ENCODE peak calls at places on chromosomes 6 and 20, in five cellular contexts. O is RPMI7951, Z is HEK293T, D is A549, A is MM.1S. U is an unnamed sample.

GRCh38 chr6:101689695-101690094 is 296.2 kb downstream of the GRIK2 start:
- DNase-seq in O (no peak), Z (no peak), D (no peak), A (no peak), U (no peak)

GRCh38 chr20:12108842-12109241 is 191.1 kb downstream of the BTBD3 start:
- DNase-seq in O (no peak), Z (no peak), D (no peak), A (no peak), U (no peak)

GRCh38 chr20:38162878-38163875 is 1.9 kb downstream of the TGM2 start:
- DNase-seq in O (peak; percentile 41), Z (no peak), D (no peak), A (no peak), U (no peak)

GRCh38 chr6:21953831-21954801 is 342.7 kb downstream of the PRL start:
- DNase-seq in O (peak; percentile 88), Z (peak; percentile 55), D (no peak), A (no peak), U (peak; percentile 31)

GRCh38 chr6:159125977-159126376 is 43.2 kb upstream of the FNDC1 start:
- DNase-seq in O (no peak), Z (no peak), D (no peak), A (no peak), U (no peak)

GRCh38 chr6:124983383-124983782 is 21.1 kb downstream of the RNF217 start:
- DNase-seq in O (no peak), Z (no peak), D (no peak), A (no peak), U (no peak)

GRCh38 chr20:57241592-57241991 is 24.8 kb downstream of the BMP7 start:
- DNase-seq in O (peak; percentile 38), Z (no peak), D (no peak), A (no peak), U (no peak)

GRCh38 chr6:15359335-15359862 is 113.5 kb downstream of the JARID2 start:
- DNase-seq in O (peak; percentile 38), Z (no peak), D (no peak), A (no peak), U (no peak)

GRCh38 chr6:29905286-29905685 is 37.0 kb upstream of the HLA-A start:
- DNase-seq in O (no peak), Z (no peak), D (no peak), A (no peak), U (no peak)

GRCh38 chr6:7566031-7566556 is 23.9 kb upstream of the SNRNP48 start:
- DNase-seq in O (no peak), Z (no peak), D (no peak), A (no peak), U (no peak)

GRCh38 chr6:2940010-2940850 is 31.1 kb downstream of the SERPINB6 start:
- DNase-seq in O (no peak), Z (no peak), D (no peak), A (peak; percentile 91), U (no peak)

GRCh38 chr6:24910850-24911712 is 24.7 kb downstream of the RIPOR2 start:
- DNase-seq in O (peak; percentile 34), Z (peak; percentile 63), D (no peak), A (no peak), U (peak; percentile 34)

GRCh38 chr6:31750411-31751022 is 10.7 kb downstream of the MSH5 start:
- DNase-seq in O (no peak), Z (no peak), D (no peak), A (no peak), U (no peak)

GRCh38 chr6:99836471-99836870 is 157.6 kb downstream of the MCHR2 start:
- DNase-seq in O (no peak), Z (no peak), D (no peak), A (no peak), U (no peak)

GRCh38 chr6:12528581-12529363 is 187.8 kb upstream of the PHACTR1 start:
- DNase-seq in O (peak; percentile 29), Z (peak; percentile 39), D (no peak), A (no peak), U (no peak)

GRCh38 chr6:110432285-110432899 is 17.0 kb upstream of the DDO start:
- DNase-seq in O (no peak), Z (no peak), D (no peak), A (no peak), U (no peak)

GRCh38 chr6:2821554-2821953 is 20.1 kb downstream of the SERPINB1 start:
- DNase-seq in O (no peak), Z (no peak), D (no peak), A (no peak), U (no peak)

GRCh38 chr20:46175127-46175494 is 57.0 kb downstream of the CD40 start:
- DNase-seq in O (no peak), Z (no peak), D (no peak), A (no peak), U (no peak)

GRCh38 chr20:3706774-3707507 is 5.5 kb downstream of the SIGLEC1 start:
- DNase-seq in O (peak; percentile 34), Z (no peak), D (no peak), A (no peak), U (no peak)

GRCh38 chr6:160129886-160130615 is 8.4 kb downstream of the SLC22A1 start:
- DNase-seq in O (no peak), Z (no peak), D (no peak), A (no peak), U (no peak)

GRCh38 chr6:33313709-33314514 is at the start of gene TAPBP:
- DNase-seq in O (peak; percentile 77), Z (peak; percentile 44), D (peak; percentile 32), A (peak; percentile 87), U (peak; percentile 68)

GRCh38 chr6:160387887-160388286 is 39.7 kb downstream of the SLC22A3 start:
- DNase-seq in O (no peak), Z (no peak), D (no peak), A (no peak), U (no peak)

GRCh38 chr20:46965477-46965876 is 70.8 kb downstream of the EYA2 start:
- DNase-seq in O (no peak), Z (no peak), D (no peak), A (no peak), U (no peak)

GRCh38 chr6:37705239-37706051 is 7.8 kb upstream of the MDGA1 start:
- DNase-seq in O (peak; percentile 75), Z (peak; percentile 76), D (peak; percentile 55), A (peak; percentile 45), U (peak; percentile 93)

GRCh38 chr20:5658897-5659296 is 91.3 kb upstream of the SHLD1 start:
- DNase-seq in O (peak; percentile 95), Z (no peak), D (peak; percentile 68), A (no peak), U (peak; percentile 42)

GRCh38 chr6:113055086-113055485 is 708.0 kb downstream of the RFPL4B start:
- DNase-seq in O (no peak), Z (no peak), D (no peak), A (no peak), U (no peak)

GRCh38 chr6:46985943-46986342 is 56.2 kb downstream of the ADGRF1 start:
- DNase-seq in O (peak; percentile 76), Z (no peak), D (no peak), A (no peak), U (no peak)

GRCh38 chr6:27726620-27727023 is 185.6 kb downstream of the OR2B2 start:
- DNase-seq in O (no peak), Z (peak; percentile 14), D (peak; percentile 49), A (no peak), U (no peak)